ENCODE peak calls at places on chromosomes 13 and 19, in six cellular contexts. H is AG04450, F is body of pancreas, M is Panc1, J is bronchial epithelial cell, L is non-pigmented ciliary epithelial cell. G is an unnamed sample.

GRCh38 chr19:3179739-3180293 is 1.2 kb downstream of the S1PR4 start:
- DNase-seq in H (no peak), F (no peak), M (no peak), J (no peak), L (no peak), G (no peak)

GRCh38 chr13:44879452-44880058 is 109.7 kb downstream of the NUFIP1 start:
- DNase-seq in H (no peak), F (peak), M (peak), J (peak), L (peak), G (no peak)

GRCh38 chr19:5536337-5536894 is 31.3 kb downstream of the TINCR start:
- DNase-seq in H (no peak), F (peak), M (no peak), J (peak), L (no peak), G (no peak)

GRCh38 chr19:46984077-46985010 is 35.3 kb upstream of the NPAS1 start:
- DNase-seq in H (no peak), F (peak), M (no peak), J (peak), L (no peak), G (no peak)

GRCh38 chr13:97133955-97134354 is 88.2 kb upstream of the MBNL2 start:
- DNase-seq in H (no peak), F (no peak), M (no peak), J (peak), L (no peak), G (no peak)

GRCh38 chr13:51636349-51636890 is 52.2 kb downstream of the WDFY2 start:
- DNase-seq in H (no peak), F (peak), M (no peak), J (no peak), L (no peak), G (no peak)

GRCh38 chr19:35055715-35056179 is 14.2 kb downstream of the HPN start:
- DNase-seq in H (no peak), F (no peak), M (no peak), J (peak), L (no peak), G (no peak)

GRCh38 chr19:29552454-29553280 is 26.9 kb downstream of the VSTM2B start:
- DNase-seq in H (no peak), F (no peak), M (no peak), J (no peak), L (no peak), G (no peak)

GRCh38 chr19:35458821-35459391 is 10.8 kb downstream of the FFAR2 start:
- DNase-seq in H (no peak), F (peak), M (no peak), J (no peak), L (no peak), G (no peak)

GRCh38 chr19:55384576-55385235 is 614 bp upstream of the TMEM238 start:
- DNase-seq in H (no peak), F (no peak), M (no peak), J (no peak), L (no peak), G (no peak)

GRCh38 chr13:39777527-39778061 is 122.1 kb downstream of the COG6 start:
- DNase-seq in H (peak), F (no peak), M (no peak), J (peak), L (peak), G (no peak)

GRCh38 chr13:92743992-92744391 is 482.6 kb upstream of the GPC6 start:
- DNase-seq in H (no peak), F (no peak), M (no peak), J (no peak), L (no peak), G (no peak)

GRCh38 chr13:113897161-113897560 is 33.3 kb upstream of the GAS6 start:
- DNase-seq in H (peak), F (no peak), M (no peak), J (peak), L (peak), G (peak)

GRCh38 chr13:20033486-20033885 is 75.0 kb downstream of the ZMYM2 start:
- DNase-seq in H (no peak), F (no peak), M (no peak), J (peak), L (no peak), G (no peak)

GRCh38 chr13:77136902-77137420 is 110.0 kb upstream of the FBXL3 start:
- DNase-seq in H (peak), F (no peak), M (no peak), J (peak), L (peak), G (no peak)

GRCh38 chr13:75195479-75196111 is 286.4 kb downstream of the TBC1D4 start:
- DNase-seq in H (no peak), F (no peak), M (no peak), J (no peak), L (no peak), G (no peak)

GRCh38 chr13:20891034-20891433 is 11.5 kb downstream of the XPO4 start:
- DNase-seq in H (no peak), F (no peak), M (no peak), J (no peak), L (no peak), G (no peak)

GRCh38 chr13:37360556-37360955 is 238.0 kb downstream of the POSTN start:
- DNase-seq in H (no peak), F (no peak), M (no peak), J (peak), L (no peak), G (peak)

GRCh38 chr19:6357995-6358394 is 3.3 kb upstream of the CLPP start:
- DNase-seq in H (no peak), F (no peak), M (no peak), J (no peak), L (no peak), G (no peak)

GRCh38 chr13:76213423-76213904 is 577.3 kb downstream of the LMO7 start:
- DNase-seq in H (no peak), F (no peak), M (no peak), J (no peak), L (no peak), G (no peak)

GRCh38 chr19:50427997-50428425 is 4.7 kb upstream of the MYBPC2 start:
- DNase-seq in H (peak), F (peak), M (no peak), J (peak), L (peak), G (no peak)

GRCh38 chr13:64333888-64334287 is 2896.2 kb downstream of the PCDH9 start:
- DNase-seq in H (no peak), F (no peak), M (no peak), J (no peak), L (no peak), G (no peak)